ENCODE peak calls at places on chromosomes 3 and 15, in eight cellular contexts. T is left lung, B is IMR-90, S is PC-3, D is A549, A is tibial artery, J is GM10248, F is lower lobe of right lung. Q is an unnamed sample.
A peak's percentile ranks its signal among the peaks of the same experiment; 100 is the strongest.

GRCh38 chr15:62578548-62578947 is 413.5 kb upstream of the C2CD4B start:
- DNase-seq in F (no peak), D (no peak), B (no peak), T (no peak), J (no peak), S (no peak), A (no peak), Q (no peak)

GRCh38 chr3:75192065-75192658 is 472.0 kb upstream of the FRG2C start:
- DNase-seq in B (peak; percentile 36), T (no peak), J (peak; percentile 29), F (no peak), A (no peak), S (peak; percentile 59), D (peak; percentile 37), Q (peak; percentile 74)

GRCh38 chr3:66348696-66349095 is 127.9 kb downstream of the SLC25A26 start:
- DNase-seq in F (no peak), D (no peak), B (no peak), J (no peak), A (no peak), S (no peak), T (no peak), Q (no peak)

GRCh38 chr3:52397676-52398399 is 47.1 kb downstream of the SEMA3G start:
- DNase-seq in B (no peak), D (no peak), A (peak; percentile 59), S (no peak), T (peak; percentile 53), J (no peak), F (peak; percentile 15), Q (no peak)

GRCh38 chr15:85742186-85742751 is 52.5 kb downstream of the KLHL25 start:
- DNase-seq in D (no peak), S (no peak), A (no peak), T (no peak), B (peak; percentile 66), F (no peak), J (no peak), Q (no peak)

GRCh38 chr3:100600181-100601042 is 9.0 kb upstream of the ADGRG7 start:
- DNase-seq in A (no peak), J (no peak), S (no peak), D (peak; percentile 4), F (no peak), B (no peak), T (no peak), Q (no peak)

GRCh38 chr15:25971053-25971452 is 107.9 kb upstream of the ATP10A start:
- DNase-seq in B (peak; percentile 1), D (no peak), F (no peak), J (no peak), A (no peak), S (no peak), T (no peak), Q (no peak)

GRCh38 chr3:149179225-149179624 is 42.4 kb downstream of the CP start:
- DNase-seq in J (no peak), S (peak; percentile 68), D (peak; percentile 20), A (no peak), B (peak; percentile 78), T (no peak), F (no peak), Q (no peak)

GRCh38 chr3:192216067-192216466 is 511.3 kb downstream of the FGF12 start:
- DNase-seq in A (no peak), S (no peak), D (no peak), F (no peak), B (no peak), T (no peak), J (no peak), Q (no peak)

GRCh38 chr15:57345584-57345983 is 30.7 kb upstream of the CGNL1 start:
- DNase-seq in S (peak; percentile 19), J (no peak), B (no peak), D (peak; percentile 34), F (no peak), T (no peak), A (no peak), Q (peak; percentile 43)

GRCh38 chr3:135970500-135971116 is 5.1 kb downstream of the PPP2R3A start:
- DNase-seq in S (peak; percentile 58), F (no peak), D (no peak), B (peak; percentile 44), T (no peak), A (no peak), J (no peak), Q (no peak)

GRCh38 chr15:31326729-31327673 is at the start of gene KLF13:
- DNase-seq in D (peak; percentile 74), B (peak; percentile 64), F (peak; percentile 85), A (peak; percentile 86), T (no peak), J (no peak), S (peak; percentile 55), Q (no peak)

GRCh38 chr3:189236352-189236751 is 64.6 kb downstream of the TPRG1 start:
- DNase-seq in S (no peak), T (no peak), F (no peak), A (no peak), J (peak; percentile 25), B (no peak), D (no peak), Q (no peak)

GRCh38 chr3:189232790-189233189 is 61.0 kb downstream of the TPRG1 start:
- DNase-seq in A (no peak), B (no peak), D (no peak), S (no peak), T (no peak), F (no peak), J (no peak), Q (no peak)

GRCh38 chr3:189229421-189229820 is 57.6 kb downstream of the TPRG1 start:
- DNase-seq in F (no peak), A (no peak), J (peak; percentile 19), B (no peak), T (no peak), S (no peak), D (peak; percentile 4), Q (no peak)

GRCh38 chr3:189235214-189235613 is 63.4 kb downstream of the TPRG1 start:
- DNase-seq in F (no peak), A (no peak), B (no peak), T (no peak), S (no peak), D (no peak), J (no peak), Q (no peak)

GRCh38 chr3:189233225-189233858 is 61.6 kb downstream of the TPRG1 start:
- DNase-seq in D (peak; percentile 73), T (no peak), A (peak; percentile 74), J (peak; percentile 17), B (peak; percentile 53), F (peak; percentile 49), S (peak; percentile 84), Q (peak; percentile 57)
- TF ChIP-seq CTCF in D (peak; percentile 51), T (peak; percentile 49), A (peak; percentile 45), J (peak; percentile 33), B (peak; percentile 55), F (peak; percentile 57), S (peak; percentile 88), Q (peak; percentile 42)

GRCh38 chr15:65410036-65410435 is 12.7 kb downstream of the IGDCC4 start:
- DNase-seq in A (no peak), J (no peak), D (no peak), B (no peak), S (no peak), F (no peak), T (no peak), Q (no peak)

GRCh38 chr15:65410972-65411371 is 11.8 kb downstream of the IGDCC4 start:
- DNase-seq in T (no peak), S (no peak), B (no peak), J (no peak), D (no peak), A (no peak), F (no peak), Q (no peak)

GRCh38 chr15:65408370-65409283 is 14.1 kb downstream of the IGDCC4 start:
- DNase-seq in A (no peak), T (no peak), S (no peak), F (no peak), B (peak; percentile 44), D (no peak), J (no peak), Q (no peak)

GRCh38 chr15:65411470-65412071 is 11.2 kb downstream of the IGDCC4 start:
- DNase-seq in T (no peak), F (no peak), D (peak; percentile 78), B (peak; percentile 30), A (no peak), J (no peak), S (peak; percentile 34), Q (no peak)

GRCh38 chr15:65409284-65409631 is 13.5 kb downstream of the IGDCC4 start:
- DNase-seq in D (no peak), A (no peak), S (peak; percentile 71), B (peak; percentile 99), T (no peak), F (no peak), J (peak; percentile 57), Q (no peak)
- TF ChIP-seq CTCF in D (no peak), A (no peak), S (no peak), B (peak; percentile 24), T (no peak), F (no peak), J (no peak), Q (no peak)

DNA sequence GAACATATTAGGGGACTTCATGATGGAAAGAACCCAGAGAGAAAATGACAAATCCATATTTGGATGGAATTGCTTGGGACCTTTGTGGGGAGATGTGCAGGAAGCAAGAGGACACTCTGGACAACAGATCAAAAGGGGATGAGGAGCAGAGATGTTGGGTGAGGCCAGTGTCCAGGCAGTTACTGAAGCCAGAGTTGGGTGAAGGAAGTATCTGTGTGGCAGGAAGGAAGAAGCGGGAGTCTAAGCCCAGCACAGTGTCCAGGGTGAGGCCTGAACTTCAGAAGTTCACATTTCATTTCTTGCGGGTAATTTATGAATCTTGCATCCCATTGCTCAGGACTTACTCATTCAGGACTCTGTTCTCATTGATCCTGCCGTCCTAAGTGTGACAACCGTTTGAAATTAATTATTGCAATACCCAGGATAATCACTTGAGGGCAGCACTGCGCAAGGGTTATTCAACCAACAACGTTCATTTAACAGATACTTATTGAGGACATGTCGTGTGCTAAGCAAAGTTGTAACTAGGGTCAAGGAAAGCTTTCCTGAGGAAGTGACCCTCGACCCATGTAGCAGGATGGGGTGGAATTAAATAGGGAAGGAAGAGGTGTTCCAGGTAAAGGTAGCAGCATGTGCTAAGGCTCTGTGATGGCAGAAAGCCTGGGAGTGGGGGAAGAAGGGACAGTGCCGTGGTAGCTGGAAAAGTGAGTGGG is 61.3 kb upstream of the CMTM8 start:
- DNase-seq in S (peak; percentile 97), B (peak; percentile 37), T (no peak), D (peak; percentile 65), F (no peak), A (no peak), J (peak; percentile 48), Q (peak; percentile 82)
- TF ChIP-seq CTCF in S (peak; percentile 89), B (peak; percentile 64), T (peak; percentile 51), D (peak; percentile 69), F (peak; percentile 63), A (peak; percentile 46), J (peak; percentile 76), Q (peak; percentile 72)

DNA sequence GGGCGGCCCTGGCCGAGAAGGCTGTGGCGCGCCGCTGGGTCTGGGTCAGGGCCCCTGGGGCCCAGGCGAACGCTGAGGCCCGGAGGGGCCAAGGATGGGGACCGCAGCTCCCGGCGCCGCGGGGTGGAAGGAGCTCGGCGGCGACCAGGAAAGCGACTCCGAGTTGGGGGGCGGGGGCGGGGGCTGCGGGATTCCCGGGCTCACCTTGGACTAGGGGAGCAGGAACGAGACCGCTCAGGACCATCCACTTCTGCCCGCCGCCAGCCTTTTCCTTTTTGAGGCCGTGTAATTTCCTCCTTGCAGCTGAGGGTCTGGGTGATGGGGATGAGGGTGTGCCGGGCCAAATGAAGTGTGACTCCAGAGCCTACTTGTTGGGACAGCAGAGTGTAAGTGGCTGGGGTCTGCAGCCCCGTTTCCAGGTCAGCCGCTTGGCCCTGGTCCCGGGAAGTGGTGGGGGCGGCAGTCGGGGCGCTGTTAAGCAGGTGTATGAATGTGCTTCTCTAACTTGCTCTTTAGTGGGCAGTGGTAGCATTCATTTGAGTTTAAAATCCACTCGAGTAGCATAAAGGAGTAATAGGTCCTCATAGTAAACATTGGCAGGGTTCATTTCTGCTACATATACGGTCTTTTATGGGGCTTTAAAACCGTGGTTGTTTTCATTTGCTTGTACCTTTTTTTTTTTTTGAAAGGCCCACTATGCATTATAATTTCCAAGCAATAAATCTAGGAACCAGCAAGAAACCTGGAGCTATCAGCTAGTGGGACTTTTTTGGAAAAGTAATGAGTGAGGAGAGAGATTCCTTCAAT is 717 bp downstream of the PXK start:
- DNase-seq in J (peak; percentile 68), B (no peak), S (peak; percentile 40), F (peak; percentile 48), D (peak; percentile 13), T (peak; percentile 84), A (peak; percentile 68), Q (peak; percentile 22)
- TF ChIP-seq CTCF in J (peak; percentile 40), B (no peak), S (peak; percentile 49), F (no peak), D (no peak), T (no peak), A (no peak), Q (no peak)